ENCODE peak calls at places on chromosomes 13 and 19, in four cellular contexts. One of them, this sample, is unnamed.

GRCh38 chr13:97342936-97343335 is 91.0 kb upstream of the RAP2A start:
- DNase-seq in thoracic aorta: no peak
- DNase-seq in heart right ventricle: no peak
- DNase-seq in bronchial epithelial cell: no peak
- DNase-seq in this sample: no peak

GRCh38 chr19:29264897-29265296 is 51.9 kb upstream of the UQCRFS1 start:
- DNase-seq in bronchial epithelial cell: no peak
- DNase-seq in thoracic aorta: no peak
- DNase-seq in heart right ventricle: no peak
- DNase-seq in this sample: no peak

GRCh38 chr13:100597253-100597652 is 8.7 kb upstream of the GGACT start:
- DNase-seq in heart right ventricle: no peak
- DNase-seq in thoracic aorta: no peak
- DNase-seq in bronchial epithelial cell: no peak
- DNase-seq in this sample: no peak

GRCh38 chr19:14070268-14071050 is 2.1 kb upstream of the MISP3 start:
- DNase-seq in heart right ventricle: no peak
- DNase-seq in thoracic aorta: no peak
- DNase-seq in bronchial epithelial cell: no peak
- DNase-seq in this sample: no peak

GRCh38 chr19:54325194-54325621 is 12.2 kb upstream of the LILRA5 start:
- DNase-seq in bronchial epithelial cell: peak; percentile 16
- DNase-seq in heart right ventricle: no peak
- DNase-seq in thoracic aorta: no peak
- DNase-seq in this sample: no peak

GRCh38 chr13:40401911-40402776 is 264.3 kb downstream of the FOXO1 start:
- DNase-seq in thoracic aorta: peak; percentile 93
- DNase-seq in bronchial epithelial cell: peak; percentile 86
- DNase-seq in heart right ventricle: peak; percentile 95
- DNase-seq in this sample: peak; percentile 95

GRCh38 chr13:24540236-24541126 is 27.9 kb upstream of the PARP4 start:
- DNase-seq in heart right ventricle: no peak
- DNase-seq in thoracic aorta: no peak
- DNase-seq in bronchial epithelial cell: no peak
- DNase-seq in this sample: no peak

GRCh38 chr13:46759861-46760260 is 37.1 kb downstream of the ESD start:
- DNase-seq in thoracic aorta: no peak
- DNase-seq in heart right ventricle: no peak
- DNase-seq in bronchial epithelial cell: peak; percentile 68
- DNase-seq in this sample: no peak

GRCh38 chr19:6057651-6058365 is 52.5 kb downstream of the RFX2 start:
- DNase-seq in heart right ventricle: no peak
- DNase-seq in bronchial epithelial cell: no peak
- DNase-seq in thoracic aorta: no peak
- DNase-seq in this sample: no peak

GRCh38 chr19:18107235-18108083 is 9.9 kb downstream of the MAST3 start:
- DNase-seq in bronchial epithelial cell: peak; percentile 75
- DNase-seq in thoracic aorta: no peak
- DNase-seq in heart right ventricle: no peak
- DNase-seq in this sample: no peak

GRCh38 chr13:100176781-100177389 is 88.0 kb downstream of the PCCA start:
- DNase-seq in heart right ventricle: no peak
- DNase-seq in bronchial epithelial cell: peak; percentile 54
- DNase-seq in thoracic aorta: no peak
- DNase-seq in this sample: no peak

GRCh38 chr13:31859546-31859945 is 120.2 kb downstream of the RXFP2 start:
- DNase-seq in thoracic aorta: no peak
- DNase-seq in bronchial epithelial cell: no peak
- DNase-seq in heart right ventricle: no peak
- DNase-seq in this sample: no peak

GRCh38 chr13:114339779-114340534 is 25.7 kb downstream of the CHAMP1 start:
- DNase-seq in heart right ventricle: no peak
- DNase-seq in bronchial epithelial cell: peak; percentile 30
- DNase-seq in thoracic aorta: no peak
- DNase-seq in this sample: no peak

DNA sequence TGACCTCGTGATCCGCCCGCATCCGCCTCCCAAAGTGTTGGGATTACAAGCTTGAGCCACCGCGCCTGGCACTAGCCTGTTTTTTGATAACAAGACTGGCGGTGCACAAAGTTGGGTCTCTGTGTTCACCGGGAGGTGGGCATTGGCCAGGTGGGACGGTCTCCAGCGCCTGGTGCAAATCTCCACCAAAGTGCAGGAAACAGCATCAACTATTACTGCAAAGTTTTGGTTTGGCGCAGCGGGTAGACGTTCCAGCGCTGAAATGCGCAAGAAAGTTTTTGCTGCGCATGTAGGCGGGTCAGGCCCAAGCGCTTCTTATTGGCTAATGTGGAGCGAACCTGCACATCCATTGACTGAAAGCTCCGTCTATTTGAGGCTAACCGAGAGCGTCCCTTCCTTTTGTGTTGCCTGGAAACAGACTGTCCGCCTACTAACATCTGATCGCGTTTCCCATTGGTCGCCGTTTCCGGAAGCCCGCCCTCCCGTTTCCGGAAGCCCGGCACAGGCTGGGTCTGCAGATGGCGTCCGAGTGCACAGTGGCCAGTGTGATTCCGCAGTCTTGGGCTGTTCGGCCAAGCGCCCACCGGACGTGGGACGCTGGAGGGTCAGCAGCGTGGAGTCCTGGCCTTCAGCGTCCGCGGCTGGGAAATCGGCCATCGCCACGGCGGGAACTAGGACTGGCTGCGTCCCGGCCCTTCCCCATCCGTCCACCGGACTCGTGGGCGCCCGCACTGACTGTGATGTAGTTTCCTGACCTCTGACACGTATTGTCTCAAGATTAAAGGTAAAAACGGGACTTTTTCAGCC is 53.3 kb upstream of the ZNF527 start:
- DNase-seq in heart right ventricle: peak; percentile 95
- DNase-seq in thoracic aorta: peak; percentile 92
- DNase-seq in bronchial epithelial cell: peak; percentile 98
- DNase-seq in this sample: peak; percentile 94
- TF ChIP-seq CTCF in heart right ventricle: peak; percentile 42
- TF ChIP-seq CTCF in thoracic aorta: peak; percentile 41
- TF ChIP-seq CTCF in bronchial epithelial cell: peak; percentile 65
- TF ChIP-seq CTCF in this sample: peak; percentile 25

GRCh38 chr19:23384858-23385257 is 10.4 kb downstream of the ZNF91 start:
- DNase-seq in bronchial epithelial cell: no peak
- DNase-seq in heart right ventricle: no peak
- DNase-seq in thoracic aorta: no peak
- DNase-seq in this sample: no peak

GRCh38 chr19:23381114-23381513 is 14.2 kb downstream of the ZNF91 start:
- DNase-seq in heart right ventricle: no peak
- DNase-seq in bronchial epithelial cell: no peak
- DNase-seq in thoracic aorta: no peak
- DNase-seq in this sample: no peak

GRCh38 chr19:23384166-23384565 is 11.1 kb downstream of the ZNF91 start:
- DNase-seq in heart right ventricle: no peak
- DNase-seq in bronchial epithelial cell: no peak
- DNase-seq in thoracic aorta: no peak
- DNase-seq in this sample: no peak

GRCh38 chr19:23385404-23385803 is 9.9 kb downstream of the ZNF91 start:
- DNase-seq in heart right ventricle: no peak
- DNase-seq in thoracic aorta: no peak
- DNase-seq in bronchial epithelial cell: no peak
- DNase-seq in this sample: no peak

GRCh38 chr19:23382955-23383354 is 12.3 kb downstream of the ZNF91 start:
- DNase-seq in heart right ventricle: no peak
- DNase-seq in bronchial epithelial cell: no peak
- DNase-seq in thoracic aorta: no peak
- DNase-seq in this sample: no peak
- H3K36me3 ChIP-seq in heart right ventricle: peaks cover 52% of the 10 kb centered on the region
- H3K36me3 ChIP-seq in bronchial epithelial cell: peaks cover 10% of the 10 kb centered on the region
- H3K36me3 ChIP-seq in thoracic aorta: peaks cover 54% of the 10 kb centered on the region
- H3K36me3 ChIP-seq in this sample: no peaks in the 10 kb centered on the region

DNA sequence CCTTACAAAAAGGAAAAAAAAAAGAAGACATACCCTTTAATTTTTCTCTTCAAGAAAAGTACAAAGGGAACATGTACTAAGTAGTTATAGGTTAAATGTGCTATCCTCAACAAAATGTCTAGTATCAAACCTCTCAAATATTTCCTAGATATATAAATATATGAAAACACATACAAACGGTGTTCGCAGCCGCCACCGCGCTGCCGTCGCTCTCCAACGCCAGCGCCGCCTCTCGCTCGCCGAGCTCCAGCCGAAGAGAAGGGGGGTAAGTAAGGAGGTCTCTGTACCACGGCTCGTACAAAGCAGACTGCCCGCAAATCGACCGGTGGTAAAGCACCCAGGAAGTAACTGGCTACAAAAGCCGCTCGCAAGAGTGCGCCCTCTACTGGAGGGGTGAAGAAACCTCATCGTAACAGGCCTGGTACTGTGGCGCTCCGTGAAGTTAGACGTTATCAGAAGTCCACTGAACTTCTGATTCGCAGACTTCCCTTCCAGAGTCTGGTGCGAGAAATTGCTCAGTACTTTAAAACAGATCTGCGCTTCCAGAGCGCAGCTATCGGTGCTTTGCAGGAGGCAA is 192.1 kb downstream of the DACH1 start:
- DNase-seq in thoracic aorta: no peak
- DNase-seq in heart right ventricle: no peak
- DNase-seq in bronchial epithelial cell: no peak
- DNase-seq in this sample: no peak
- TF ChIP-seq CTCF in thoracic aorta: no peak
- TF ChIP-seq CTCF in heart right ventricle: peak; percentile 6
- TF ChIP-seq CTCF in bronchial epithelial cell: no peak
- TF ChIP-seq CTCF in this sample: no peak

GRCh38 chr19:4638330-4638729 is 986 bp upstream of the TNFAIP8L1 start:
- DNase-seq in heart right ventricle: peak; percentile 70
- DNase-seq in thoracic aorta: no peak
- DNase-seq in bronchial epithelial cell: no peak
- DNase-seq in this sample: no peak

GRCh38 chr19:4636151-4636717 is 3.1 kb upstream of the TNFAIP8L1 start:
- DNase-seq in thoracic aorta: no peak
- DNase-seq in heart right ventricle: peak; percentile 83
- DNase-seq in bronchial epithelial cell: no peak
- DNase-seq in this sample: no peak

GRCh38 chr19:4635763-4636135 is 3.6 kb upstream of the TNFAIP8L1 start:
- DNase-seq in heart right ventricle: no peak
- DNase-seq in thoracic aorta: no peak
- DNase-seq in bronchial epithelial cell: no peak
- DNase-seq in this sample: no peak

GRCh38 chr19:4638828-4639530 is at the start of gene TNFAIP8L1:
- DNase-seq in heart right ventricle: peak; percentile 98
- DNase-seq in bronchial epithelial cell: peak; percentile 70
- DNase-seq in thoracic aorta: peak; percentile 87
- DNase-seq in this sample: peak; percentile 94

GRCh38 chr19:4636761-4637160 is 2.6 kb upstream of the TNFAIP8L1 start:
- DNase-seq in bronchial epithelial cell: no peak
- DNase-seq in heart right ventricle: no peak
- DNase-seq in thoracic aorta: no peak
- DNase-seq in this sample: no peak
- H3K36me3 ChIP-seq in bronchial epithelial cell: no peaks in the 10 kb centered on the region
- H3K36me3 ChIP-seq in heart right ventricle: no peaks in the 10 kb centered on the region
- H3K36me3 ChIP-seq in thoracic aorta: no peaks in the 10 kb centered on the region
- H3K36me3 ChIP-seq in this sample: no peaks in the 10 kb centered on the region

DNA sequence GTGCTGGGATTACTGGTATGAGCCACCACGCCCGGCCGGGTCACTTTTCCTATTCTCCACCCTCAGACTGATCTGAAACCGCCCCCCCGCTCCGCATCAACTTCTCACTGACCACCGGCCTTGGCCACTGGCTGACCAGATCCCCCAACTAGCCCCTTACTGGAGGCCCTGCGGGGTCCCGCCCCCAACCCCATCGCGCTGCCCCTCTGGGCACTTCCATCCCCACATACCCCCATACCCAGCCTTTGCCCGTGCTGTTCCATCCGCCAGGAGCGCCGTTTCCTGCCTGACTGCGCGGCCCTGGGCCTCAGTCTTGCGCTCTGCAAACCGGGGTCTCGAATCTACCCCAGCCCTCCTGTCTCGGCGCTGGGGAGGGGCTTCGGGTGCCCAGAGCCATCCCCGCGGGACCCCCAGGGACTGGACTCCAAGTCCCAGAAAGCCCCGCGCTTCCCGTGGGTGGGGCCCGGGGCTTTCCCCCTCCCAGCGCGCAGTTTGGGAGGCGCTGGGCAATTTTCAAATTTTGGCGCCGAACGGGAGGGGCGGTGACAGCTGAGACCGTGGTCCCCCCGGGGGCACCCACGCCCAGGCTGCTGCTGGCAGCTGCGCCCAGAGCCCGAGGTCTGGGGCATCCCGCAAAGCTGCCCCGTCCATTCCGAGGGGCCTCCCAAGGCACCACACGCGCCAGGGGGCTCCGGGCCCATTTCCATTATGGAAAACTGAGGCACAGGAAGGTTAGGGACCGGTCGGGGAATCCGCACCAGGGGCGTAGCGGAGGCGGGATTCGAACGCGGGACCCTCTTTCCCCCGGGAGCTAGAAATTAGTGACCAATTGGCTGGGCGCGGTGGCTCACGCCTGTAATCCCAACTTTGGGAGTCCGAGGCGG is 5.2 kb upstream of the LMNB2 start:
- DNase-seq in heart right ventricle: peak; percentile 68
- DNase-seq in bronchial epithelial cell: no peak
- DNase-seq in thoracic aorta: no peak
- DNase-seq in this sample: no peak
- TF ChIP-seq CTCF in heart right ventricle: peak; percentile 11
- TF ChIP-seq CTCF in bronchial epithelial cell: peak; percentile 34
- TF ChIP-seq CTCF in thoracic aorta: peak; percentile 25
- TF ChIP-seq CTCF in this sample: no peak

DNA sequence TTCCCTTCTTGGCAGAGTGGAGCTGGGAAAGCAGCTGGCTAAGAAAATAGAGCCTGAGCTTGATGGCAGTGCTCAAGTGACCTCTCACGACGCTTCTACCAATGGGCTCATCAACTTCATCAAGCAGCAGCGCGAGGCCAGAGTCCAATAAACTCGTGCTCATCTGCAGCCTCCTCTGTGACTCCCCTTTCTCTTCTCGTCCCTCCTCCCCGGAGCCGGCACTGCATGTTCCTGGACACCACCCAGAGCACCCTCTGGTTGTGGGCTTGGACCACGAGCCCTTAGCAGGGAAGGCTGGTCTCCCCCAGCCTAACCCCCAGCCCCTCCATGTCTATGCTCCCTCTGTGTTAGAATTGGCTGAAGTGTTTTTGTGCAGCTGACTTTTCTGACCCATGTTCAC is 4.3 kb upstream of the PDCD2L start:
- DNase-seq in thoracic aorta: no peak
- DNase-seq in heart right ventricle: no peak
- DNase-seq in bronchial epithelial cell: no peak
- DNase-seq in this sample: no peak
- H3K36me3 ChIP-seq in thoracic aorta: peaks cover 39% of the 10 kb centered on the region
- H3K36me3 ChIP-seq in heart right ventricle: peaks cover 68% of the 10 kb centered on the region
- H3K36me3 ChIP-seq in bronchial epithelial cell: peaks cover 28% of the 10 kb centered on the region
- H3K36me3 ChIP-seq in this sample: peaks cover 46% of the 10 kb centered on the region

GRCh38 chr13:81927347-81927746 is 1586.4 kb upstream of the SPRY2 start:
- DNase-seq in thoracic aorta: no peak
- DNase-seq in bronchial epithelial cell: peak; percentile 13
- DNase-seq in heart right ventricle: no peak
- DNase-seq in this sample: no peak
- TF ChIP-seq CTCF in thoracic aorta: no peak
- TF ChIP-seq CTCF in bronchial epithelial cell: no peak
- TF ChIP-seq CTCF in heart right ventricle: no peak
- TF ChIP-seq CTCF in this sample: no peak

DNA sequence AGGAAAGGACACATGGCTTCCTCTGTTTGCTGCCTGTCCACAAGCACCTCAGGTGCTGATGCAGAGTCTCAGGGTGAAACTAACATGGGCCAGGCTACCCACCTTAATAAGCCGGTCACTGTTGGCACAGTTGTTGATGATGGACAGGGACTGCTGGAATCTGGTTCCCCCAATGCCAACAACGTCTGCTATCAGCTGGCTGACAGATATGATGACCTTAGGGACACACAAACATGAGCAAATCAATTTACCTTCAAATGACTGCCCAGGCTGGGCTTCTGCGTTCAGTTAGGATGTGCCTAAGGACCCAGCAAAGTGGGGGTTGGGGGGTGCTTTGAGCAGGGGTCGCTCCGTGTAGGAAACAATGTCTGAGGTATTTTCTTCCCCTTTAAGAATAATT is 77.1 kb upstream of the SLC15A1 start:
- DNase-seq in thoracic aorta: no peak
- DNase-seq in bronchial epithelial cell: no peak
- DNase-seq in heart right ventricle: no peak
- DNase-seq in this sample: no peak
- H3K36me3 ChIP-seq in thoracic aorta: peaks cover 5% of the 10 kb centered on the region
- H3K36me3 ChIP-seq in bronchial epithelial cell: peaks cover 19% of the 10 kb centered on the region
- H3K36me3 ChIP-seq in heart right ventricle: peaks cover 83% of the 10 kb centered on the region
- H3K36me3 ChIP-seq in this sample: peaks cover 24% of the 10 kb centered on the region

This sample was measured in gastrocnemius medialis.